ENCODE peak calls at places on chromosomes 7 and 10, in five cellular contexts. W, V, K, H and L are unnamed samples.

GRCh38 chr10:60827791-60828488 is 49.7 kb downstream of the CDK1 start:
- DNase-seq in K (no peak), V (no peak), W (no peak), H (no peak), L (no peak)

GRCh38 chr10:32946108-32946507 is 11.9 kb downstream of the ITGB1 start:
- DNase-seq in V (no peak), K (no peak), H (no peak), W (no peak), L (no peak)

GRCh38 chr7:141841385-141841784 is at the start of gene PRSS37:
- DNase-seq in W (no peak), H (no peak), V (no peak), K (no peak), L (no peak)

GRCh38 chr10:119090968-119091367 is 10.4 kb upstream of the EIF3A start:
- DNase-seq in K (no peak), W (no peak), V (peak; percentile 50), H (peak; percentile 35), L (no peak)

GRCh38 chr7:94450044-94450697 is 55.5 kb downstream of the COL1A2 start:
- DNase-seq in W (no peak), H (no peak), V (no peak), K (no peak), L (no peak)

GRCh38 chr10:48239618-48240017 is 34.9 kb downstream of the FRMPD2 start:
- DNase-seq in W (no peak), H (no peak), V (no peak), K (no peak), L (no peak)

GRCh38 chr7:100093054-100093453 is 4.3 kb downstream of the COPS6 start:
- DNase-seq in H (no peak), K (no peak), V (no peak), W (no peak), L (no peak)

GRCh38 chr7:75937958-75938786 is 23.2 kb downstream of the POR start:
- DNase-seq in K (no peak), W (peak; percentile 87), H (no peak), V (peak; percentile 26), L (no peak)

GRCh38 chr7:2680792-2681490 is 7.1 kb upstream of the AMZ1 start:
- DNase-seq in W (peak; percentile 85), H (peak; percentile 89), V (peak; percentile 85), K (peak; percentile 83), L (peak; percentile 77)

GRCh38 chr7:37449621-37450020 is 957 bp upstream of the ELMO1 start:
- DNase-seq in V (no peak), K (no peak), H (no peak), W (no peak), L (no peak)

GRCh38 chr10:48947690-48948418 is 8.2 kb upstream of the LRRC18 start:
- DNase-seq in V (no peak), W (peak; percentile 11), H (no peak), K (no peak), L (no peak)

GRCh38 chr7:2757904-2758672 is 70.1 kb downstream of the AMZ1 start:
- DNase-seq in K (no peak), V (peak; percentile 44), W (peak; percentile 90), H (no peak), L (no peak)

GRCh38 chr10:34022195-34022594 is 687.7 kb upstream of the NRP1 start:
- DNase-seq in V (no peak), W (no peak), H (peak; percentile 8), K (no peak), L (no peak)

GRCh38 chr7:7479275-7479674 is 56.4 kb downstream of the COL28A1 start:
- DNase-seq in K (no peak), W (no peak), V (no peak), H (no peak), L (no peak)

GRCh38 chr7:158950914-158951635 is 94.7 kb downstream of the DYNC2I1 start:
- DNase-seq in W (no peak), V (no peak), H (no peak), K (peak; percentile 42), L (no peak)

GRCh38 chr10:68696018-68696417 is 25.0 kb upstream of the CCAR1 start:
- DNase-seq in V (no peak), W (no peak), K (no peak), H (no peak), L (no peak)

GRCh38 chr7:5586279-5586962 is 162.8 kb upstream of the TNRC18 start:
- DNase-seq in V (no peak), H (no peak), W (no peak), K (peak; percentile 69), L (no peak)

GRCh38 chr7:74013539-74014272 is 14.3 kb upstream of the ELN start:
- DNase-seq in V (no peak), W (no peak), H (peak; percentile 83), K (peak; percentile 72), L (no peak)

GRCh38 chr10:78744521-78745090 is 324.2 kb upstream of the ZMIZ1 start:
- DNase-seq in K (no peak), V (no peak), H (peak; percentile 42), W (no peak), L (no peak)

GRCh38 chr10:47024399-47025252 is 113.4 kb downstream of the PTPN20 start:
- DNase-seq in W (peak; percentile 77), V (peak; percentile 66), H (peak; percentile 69), K (no peak), L (peak; percentile 78)

GRCh38 chr7:117672433-117672832 is 192.6 kb downstream of the CFTR start:
- DNase-seq in H (no peak), W (no peak), K (no peak), V (no peak), L (no peak)
- TF ChIP-seq POLR2AphosphoS5 in H (no peak), W (no peak), K (no peak), V (no peak), L (no peak)

GRCh38 chr7:92809397-92810241 is 26.8 kb downstream of the CDK6 start:
- DNase-seq in W (peak; percentile 79), V (peak; percentile 81), K (no peak), H (peak; percentile 77), L (no peak)
- TF ChIP-seq POLR2A in W (no peak), V (no peak), K (no peak), H (no peak), L (no peak)

GRCh38 chr10:113099431-113100298 is 149.6 kb downstream of the TCF7L2 start:
- DNase-seq in W (no peak), K (no peak), V (no peak), H (no peak), L (no peak)
- TF ChIP-seq POLR2AphosphoS5 in W (no peak), K (no peak), V (no peak), H (no peak), L (no peak)

GRCh38 chr10:97292097-97292861 is at the start of gene ARHGAP19:
- DNase-seq in V (peak; percentile 96), W (peak; percentile 99), K (peak; percentile 92), H (peak; percentile 95), L (peak; percentile 81)
- TF ChIP-seq POLR2A in V (peak; percentile 85), W (peak; percentile 71), K (peak; percentile 85), H (peak; percentile 70), L (peak; percentile 61)

GRCh38 chr10:111075577-111076185 is 1.1 kb upstream of the ADRA2A start:
- DNase-seq in K (no peak), H (no peak), V (no peak), W (no peak), L (no peak)

GRCh38 chr10:111076191-111076681 is 593 bp upstream of the ADRA2A start:
- DNase-seq in H (peak; percentile 61), V (peak; percentile 73), W (peak; percentile 80), K (peak; percentile 90), L (peak; percentile 74)

GRCh38 chr10:111078505-111079185 is 1.8 kb downstream of the ADRA2A start:
- DNase-seq in V (no peak), W (no peak), H (no peak), K (peak; percentile 79), L (no peak)

GRCh38 chr10:111077715-111078504 is 1.1 kb downstream of the ADRA2A start:
- DNase-seq in K (peak; percentile 89), W (no peak), H (no peak), V (peak; percentile 29), L (no peak)

DNA sequence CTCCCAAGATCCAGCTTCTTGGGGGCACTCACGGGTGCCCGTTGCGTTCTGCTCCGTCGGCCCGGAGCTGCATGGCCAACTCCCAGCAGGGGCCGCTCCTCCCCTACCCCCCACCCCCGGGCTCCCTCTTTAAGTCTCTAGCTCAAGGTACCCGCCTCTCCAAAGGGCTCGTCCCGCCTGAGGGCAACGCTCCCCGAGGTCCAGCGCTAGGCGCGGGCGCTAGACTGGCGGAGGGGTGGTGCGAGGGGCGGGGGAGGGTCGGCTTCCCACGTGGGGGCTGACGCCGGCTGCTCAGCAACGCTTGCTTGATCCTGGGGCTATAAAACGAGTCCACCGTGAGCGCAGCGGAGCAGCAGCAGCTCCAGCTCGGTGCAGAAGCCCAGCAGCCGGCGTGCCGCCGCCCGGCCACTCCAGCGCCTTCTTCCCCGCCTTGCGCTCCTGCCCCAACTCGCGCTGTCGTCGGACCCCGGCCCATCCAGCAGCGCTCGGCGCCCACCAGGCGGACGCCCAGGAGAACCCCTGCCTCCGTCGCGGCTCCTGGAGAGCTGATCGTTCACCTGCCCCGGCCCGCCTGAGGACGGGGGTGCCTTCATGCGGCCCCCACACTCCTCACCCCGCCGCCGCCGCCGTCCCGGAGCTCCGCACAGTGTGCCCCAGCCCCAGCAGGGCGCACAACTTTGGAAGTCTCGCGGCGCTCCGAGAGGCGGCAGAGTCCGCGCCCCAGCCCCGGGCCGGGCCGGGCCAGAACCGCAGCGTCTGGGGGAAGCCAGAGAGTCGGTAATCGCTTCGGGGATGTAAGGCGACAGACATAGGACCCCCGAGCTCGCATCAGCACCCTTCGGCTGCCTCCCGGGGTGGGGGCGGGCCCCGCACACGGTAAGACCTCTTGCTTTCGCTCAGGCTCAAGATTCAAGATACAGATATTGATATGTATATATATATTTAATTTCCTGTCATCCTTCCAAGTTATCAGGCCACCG is at the start of gene ADRA2A:
- DNase-seq in H (peak; percentile 30), W (no peak), K (peak; percentile 90), V (peak; percentile 44), L (peak; percentile 54)
- TF ChIP-seq POLR2AphosphoS5 in H (no peak), W (no peak), K (no peak), V (no peak), L (no peak)

DNA sequence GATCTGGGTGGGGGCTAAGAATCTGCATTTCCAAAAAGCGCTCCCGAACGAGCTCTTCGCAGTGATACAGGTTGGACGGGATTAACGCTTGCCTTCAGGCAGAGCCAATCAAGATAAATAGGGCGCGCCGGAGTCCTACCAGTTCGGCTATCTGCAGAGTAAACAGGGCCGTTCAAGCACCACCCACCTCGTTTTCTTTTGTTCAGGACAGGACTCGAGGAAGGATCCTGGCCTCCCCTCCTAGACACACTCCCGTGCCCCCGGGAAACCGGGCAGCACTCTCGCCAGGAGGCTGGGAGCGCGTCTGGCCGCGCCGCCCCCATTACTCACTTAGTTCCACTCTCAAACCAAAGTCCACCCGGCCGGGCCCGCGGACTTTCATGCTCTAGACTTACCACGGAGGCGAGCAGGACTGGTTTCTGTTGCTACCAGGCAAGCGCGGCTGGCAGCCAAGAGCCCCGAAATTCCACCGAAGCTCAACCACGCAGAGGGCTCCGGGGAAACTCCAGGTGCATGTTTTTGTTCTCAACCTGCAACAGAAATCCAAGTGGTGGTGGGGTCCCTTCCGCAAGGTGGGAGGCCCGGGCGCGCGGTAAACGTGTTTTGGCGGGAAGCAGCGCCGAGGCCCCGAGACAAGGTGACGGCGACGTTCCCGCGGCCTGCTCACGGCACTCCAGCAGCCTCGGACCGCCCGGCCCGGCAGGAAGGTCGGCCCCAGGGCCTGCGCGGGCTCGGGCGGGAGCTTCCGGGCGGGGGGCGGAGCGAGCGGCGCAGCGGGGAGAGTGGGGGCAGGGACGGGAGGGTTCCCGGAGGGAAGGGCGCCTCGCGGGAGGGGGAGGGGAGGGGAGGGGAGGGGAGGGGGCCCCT is 12.7 kb downstream of the HNRNPF start:
- DNase-seq in H (peak; percentile 86), W (peak; percentile 91), K (peak; percentile 96), V (peak; percentile 85), L (peak; percentile 86)
- TF ChIP-seq POLR2A in H (peak; percentile 18), W (no peak), K (no peak), V (peak; percentile 76), L (no peak)